ENCODE peak calls at places on chromosomes 5 and 9, in six cellular contexts. X is mesenchymal stem cell; A is CD8-positive, alpha-beta memory T cell; D is choroid plexus epithelial cell; R is PC-3; O is psoas muscle. Q is an unnamed sample.

GRCh38 chr5:107217721-107218130 is 453.0 kb downstream of the EFNA5 start:
- DNase-seq in X (no peak), A (no peak), D (no peak), R (peak; percentile 91), O (peak; percentile 66), Q (no peak)

GRCh38 chr9:125902224-125902623 is 155.1 kb downstream of the PBX3 start:
- DNase-seq in X (no peak), A (no peak), D (no peak), R (peak; percentile 25), O (no peak), Q (no peak)

GRCh38 chr5:148687427-148687826 is 33.1 kb upstream of the HTR4 start:
- DNase-seq in X (peak; percentile 9), A (no peak), D (peak; percentile 55), R (peak; percentile 93), O (no peak), Q (no peak)

GRCh38 chr5:180586870-180587269 is 4.4 kb downstream of the SCGB3A1 start:
- DNase-seq in X (no peak), A (no peak), D (no peak), R (no peak), O (no peak), Q (no peak)

GRCh38 chr5:35405938-35406337 is 175.7 kb upstream of the PRLR start:
- DNase-seq in X (no peak), A (no peak), D (no peak), R (no peak), O (no peak), Q (no peak)

GRCh38 chr5:10563940-10564837 is at the start of gene ANKRD33B:
- DNase-seq in X (peak; percentile 71), A (peak; percentile 66), D (peak; percentile 57), R (peak; percentile 88), O (peak; percentile 56), Q (peak; percentile 67)

GRCh38 chr5:134603059-134603458 is 29.6 kb downstream of the SAR1B start:
- DNase-seq in X (peak; percentile 31), A (no peak), D (peak; percentile 68), R (peak; percentile 73), O (no peak), Q (no peak)

GRCh38 chr9:24071736-24072135 is 245.7 kb upstream of the ELAVL2 start:
- DNase-seq in X (no peak), A (no peak), D (no peak), R (no peak), O (no peak), Q (no peak)

GRCh38 chr9:38707885-38708640 is 11.9 kb downstream of the FAM240B start:
- DNase-seq in X (no peak), A (no peak), D (peak; percentile 31), R (peak; percentile 29), O (no peak), Q (no peak)

GRCh38 chr5:178314066-178314660 is 81.6 kb upstream of the PHYKPL start:
- DNase-seq in X (no peak), A (no peak), D (no peak), R (no peak), O (no peak), Q (no peak)

GRCh38 chr5:848671-849111 is 2.1 kb downstream of the ZDHHC11 start:
- DNase-seq in X (no peak), A (no peak), D (no peak), R (no peak), O (peak; percentile 11), Q (no peak)

GRCh38 chr5:14906628-14907027 is 35.0 kb upstream of the ANKH start:
- DNase-seq in X (no peak), A (no peak), D (no peak), R (no peak), O (no peak), Q (no peak)

GRCh38 chr9:112168197-112168596 is 6.9 kb downstream of the SUSD1 start:
- DNase-seq in X (no peak), A (no peak), D (no peak), R (peak; percentile 42), O (no peak), Q (no peak)

GRCh38 chr5:176748967-176749935 is 61.1 kb upstream of the UNC5A start:
- DNase-seq in X (no peak), A (no peak), D (no peak), R (no peak), O (no peak), Q (no peak)

GRCh38 chr9:109600142-109600541 is 102.0 kb upstream of the PTPN3 start:
- DNase-seq in X (peak; percentile 51), A (no peak), D (peak; percentile 96), R (peak; percentile 71), O (no peak), Q (no peak)

GRCh38 chr9:72983512-72984021 is 30.7 kb upstream of the ALDH1A1 start:
- DNase-seq in X (peak; percentile 2), A (no peak), D (no peak), R (no peak), O (no peak), Q (no peak)

GRCh38 chr5:180137401-180138213 is 66.0 kb upstream of the RNF130 start:
- DNase-seq in X (no peak), A (no peak), D (no peak), R (no peak), O (no peak), Q (no peak)

GRCh38 chr5:32320144-32320543 is 7.4 kb upstream of the MTMR12 start:
- DNase-seq in X (no peak), A (no peak), D (no peak), R (no peak), O (no peak), Q (no peak)

GRCh38 chr9:112439171-112439570 is 47.5 kb upstream of the KIAA1958 start:
- DNase-seq in X (no peak), A (no peak), D (no peak), R (no peak), O (no peak), Q (no peak)

GRCh38 chr5:164600166-164600715 is 1094.8 kb downstream of the MAT2B start:
- DNase-seq in X (peak; percentile 90), A (no peak), D (peak; percentile 2), R (peak; percentile 55), O (no peak), Q (no peak)

GRCh38 chr5:172370648-172371248 is 83.6 kb downstream of the SH3PXD2B start:
- DNase-seq in X (peak; percentile 56), A (no peak), D (peak; percentile 88), R (peak; percentile 85), O (no peak), Q (no peak)

GRCh38 chr5:154612666-154613065 is 134.6 kb upstream of the HAND1 start:
- DNase-seq in X (no peak), A (no peak), D (no peak), R (no peak), O (no peak), Q (no peak)

GRCh38 chr5:154608531-154609011 is 130.5 kb upstream of the HAND1 start:
- DNase-seq in X (no peak), A (no peak), D (no peak), R (no peak), O (no peak), Q (no peak)

GRCh38 chr5:154610321-154611154 is 132.5 kb upstream of the HAND1 start:
- DNase-seq in X (peak; percentile 77), A (peak; percentile 5), D (peak; percentile 79), R (peak; percentile 77), O (peak; percentile 63), Q (peak; percentile 3)

GRCh38 chr5:154614125-154614524 is 136.1 kb upstream of the HAND1 start:
- DNase-seq in X (no peak), A (no peak), D (no peak), R (no peak), O (no peak), Q (no peak)

DNA sequence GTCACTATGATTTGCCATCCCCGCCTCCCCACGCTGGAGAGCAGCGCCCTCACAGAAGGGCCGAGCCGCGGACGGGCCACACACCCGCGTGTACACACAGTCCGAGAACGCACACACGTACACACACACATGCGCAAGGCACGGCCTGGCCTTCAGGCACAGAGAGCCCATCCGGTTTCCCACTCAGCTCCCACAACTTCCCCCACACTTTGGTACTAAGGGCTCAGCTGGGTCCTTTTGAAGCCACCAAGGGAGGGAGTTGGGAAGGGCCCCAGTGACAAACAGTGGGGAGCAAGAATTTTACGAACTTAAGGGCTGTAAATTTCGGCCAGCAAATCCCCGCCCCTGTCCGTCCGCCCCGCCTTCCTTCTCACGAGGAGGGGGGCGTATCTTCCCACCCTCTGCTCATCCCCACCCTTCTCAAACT is 133.3 kb upstream of the HAND1 start:
- DNase-seq in X (peak; percentile 29), A (no peak), D (peak; percentile 23), R (no peak), O (peak; percentile 22), Q (no peak)
- H3K4me3 ChIP-seq in X (peak overlapping the region; percentile 37), A (no peak overlapping the region), D (peak overlapping the region; percentile 48), R (peak overlapping the region; percentile 58), O (peak overlapping the region; percentile 50), Q (no peak overlapping the region)

GRCh38 chr9:129697111-129697955 is 31.9 kb downstream of the PRRX2 start:
- DNase-seq in X (peak; percentile 84), A (no peak), D (peak; percentile 41), R (peak; percentile 6), O (peak; percentile 80), Q (no peak)

GRCh38 chr9:129695870-129696269 is 30.4 kb downstream of the PRRX2 start:
- DNase-seq in X (no peak), A (no peak), D (no peak), R (no peak), O (no peak), Q (no peak)

GRCh38 chr9:129697956-129698757 is 32.7 kb downstream of the PRRX2 start:
- DNase-seq in X (no peak), A (no peak), D (no peak), R (no peak), O (peak; percentile 81), Q (no peak)

GRCh38 chr9:129694265-129694664 is 28.8 kb downstream of the PRRX2 start:
- DNase-seq in X (no peak), A (no peak), D (no peak), R (no peak), O (no peak), Q (no peak)

DNA sequence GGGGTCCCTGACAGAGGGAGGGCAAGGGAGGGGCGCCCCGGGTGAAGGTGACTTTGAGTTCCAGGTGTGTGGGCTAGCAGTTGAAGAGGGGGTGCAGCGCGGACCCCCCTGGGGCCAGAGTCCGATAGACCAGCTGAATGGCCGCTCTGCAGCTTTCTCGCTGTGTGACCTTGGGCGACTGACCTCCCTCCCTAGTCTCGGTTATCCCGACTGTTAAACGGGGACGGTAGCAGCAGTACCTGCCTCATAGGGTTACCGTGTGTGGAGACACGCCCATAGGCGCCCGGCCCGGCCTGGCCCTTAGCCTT is 31.3 kb downstream of the PRRX2 start:
- DNase-seq in X (no peak), A (no peak), D (no peak), R (no peak), O (no peak), Q (no peak)
- H3K4me3 ChIP-seq in X (no peak overlapping the region), A (no peak overlapping the region), D (peak overlapping the region; percentile 57), R (peak overlapping the region; percentile 60), O (peak overlapping the region; percentile 58), Q (no peak overlapping the region)

GRCh38 chr5:141603912-141604311 is 14.9 kb downstream of the DIAPH1 start:
- DNase-seq in X (no peak), A (no peak), D (no peak), R (no peak), O (no peak), Q (no peak)
- H3K4me3 ChIP-seq in X (no peak overlapping the region), A (peak overlapping the region; percentile 36), D (no peak overlapping the region), R (no peak overlapping the region), O (no peak overlapping the region), Q (peak overlapping the region; percentile 24)

GRCh38 chr9:13614060-13614459 is 334.6 kb upstream of the MPDZ start:
- DNase-seq in X (peak; percentile 12), A (no peak), D (no peak), R (no peak), O (no peak), Q (no peak)
- H3K4me3 ChIP-seq in X (no peak overlapping the region), A (no peak overlapping the region), D (no peak overlapping the region), R (no peak overlapping the region), O (no peak overlapping the region), Q (no peak overlapping the region)